ENCODE peak calls at places on chromosomes 2 and 18, in seven cellular contexts. One of them, this sample, is unnamed.

GRCh38 chr2:207163053-207163814 is 2.5 kb downstream of the KLF7 start:
- DNase-seq in fibroblast of lung: peak; percentile 96
- DNase-seq in A549: peak; percentile 51
- DNase-seq in neural progenitor cell: no peak
- DNase-seq in cardiac muscle cell: no peak
- DNase-seq in RWPE2: no peak
- DNase-seq in PC-9: peak; percentile 96
- DNase-seq in this sample: no peak

GRCh38 chr2:187991389-187991788 is 300.3 kb upstream of the GULP1 start:
- DNase-seq in fibroblast of lung: no peak
- DNase-seq in A549: no peak
- DNase-seq in neural progenitor cell: no peak
- DNase-seq in cardiac muscle cell: no peak
- DNase-seq in RWPE2: no peak
- DNase-seq in PC-9: no peak
- DNase-seq in this sample: no peak

GRCh38 chr18:76130845-76131244 is 364.2 kb downstream of the ZNF516 start:
- DNase-seq in fibroblast of lung: no peak
- DNase-seq in A549: no peak
- DNase-seq in neural progenitor cell: no peak
- DNase-seq in cardiac muscle cell: no peak
- DNase-seq in RWPE2: no peak
- DNase-seq in PC-9: no peak
- DNase-seq in this sample: no peak

GRCh38 chr2:240498958-240499260 is 58.9 kb downstream of the ANKMY1 start:
- DNase-seq in fibroblast of lung: no peak
- DNase-seq in A549: no peak
- DNase-seq in neural progenitor cell: no peak
- DNase-seq in cardiac muscle cell: no peak
- DNase-seq in RWPE2: no peak
- DNase-seq in PC-9: no peak
- DNase-seq in this sample: no peak

GRCh38 chr2:169349528-169349927 is 12.8 kb downstream of the LRP2 start:
- DNase-seq in fibroblast of lung: no peak
- DNase-seq in A549: no peak
- DNase-seq in neural progenitor cell: no peak
- DNase-seq in cardiac muscle cell: no peak
- DNase-seq in RWPE2: no peak
- DNase-seq in PC-9: no peak
- DNase-seq in this sample: no peak

GRCh38 chr2:181077128-181077709 is 96.8 kb downstream of the UBE2E3 start:
- DNase-seq in fibroblast of lung: peak; percentile 51
- DNase-seq in A549: peak; percentile 13
- DNase-seq in neural progenitor cell: peak; percentile 68
- DNase-seq in cardiac muscle cell: peak; percentile 70
- DNase-seq in RWPE2: no peak
- DNase-seq in PC-9: peak; percentile 63
- DNase-seq in this sample: peak; percentile 4

GRCh38 chr2:229268626-229269025 is 2.5 kb downstream of the PID1 start:
- DNase-seq in fibroblast of lung: peak; percentile 59
- DNase-seq in A549: no peak
- DNase-seq in neural progenitor cell: no peak
- DNase-seq in cardiac muscle cell: no peak
- DNase-seq in RWPE2: no peak
- DNase-seq in PC-9: no peak
- DNase-seq in this sample: no peak

GRCh38 chr18:29626094-29626493 is 1416.4 kb downstream of the DSC3 start:
- DNase-seq in fibroblast of lung: no peak
- DNase-seq in A549: no peak
- DNase-seq in neural progenitor cell: no peak
- DNase-seq in cardiac muscle cell: no peak
- DNase-seq in RWPE2: no peak
- DNase-seq in PC-9: no peak
- DNase-seq in this sample: no peak

GRCh38 chr2:57701391-57701791 is 345.2 kb upstream of the VRK2 start:
- DNase-seq in fibroblast of lung: peak; percentile 53
- DNase-seq in A549: no peak
- DNase-seq in neural progenitor cell: peak; percentile 52
- DNase-seq in cardiac muscle cell: no peak
- DNase-seq in RWPE2: no peak
- DNase-seq in PC-9: no peak
- DNase-seq in this sample: no peak

GRCh38 chr18:11033503-11033902 is 115.9 kb downstream of the PIEZO2 start:
- DNase-seq in fibroblast of lung: no peak
- DNase-seq in A549: no peak
- DNase-seq in neural progenitor cell: no peak
- DNase-seq in cardiac muscle cell: no peak
- DNase-seq in RWPE2: no peak
- DNase-seq in PC-9: no peak
- DNase-seq in this sample: no peak

GRCh38 chr2:216236486-216236885 is 127.3 kb downstream of the XRCC5 start:
- DNase-seq in fibroblast of lung: no peak
- DNase-seq in A549: no peak
- DNase-seq in neural progenitor cell: no peak
- DNase-seq in cardiac muscle cell: no peak
- DNase-seq in RWPE2: no peak
- DNase-seq in PC-9: no peak
- DNase-seq in this sample: no peak

GRCh38 chr18:54737986-54738385 is 90.3 kb upstream of the RAB27B start:
- DNase-seq in fibroblast of lung: peak; percentile 81
- DNase-seq in A549: peak; percentile 7
- DNase-seq in neural progenitor cell: no peak
- DNase-seq in cardiac muscle cell: no peak
- DNase-seq in RWPE2: no peak
- DNase-seq in PC-9: peak; percentile 65
- DNase-seq in this sample: no peak

GRCh38 chr2:239257511-239257937 is 143.3 kb downstream of the HDAC4 start:
- DNase-seq in fibroblast of lung: peak; percentile 94
- DNase-seq in A549: no peak
- DNase-seq in neural progenitor cell: no peak
- DNase-seq in cardiac muscle cell: no peak
- DNase-seq in RWPE2: no peak
- DNase-seq in PC-9: peak; percentile 49
- DNase-seq in this sample: no peak

GRCh38 chr2:208280933-208281332 is 14.9 kb downstream of the PIKFYVE start:
- DNase-seq in fibroblast of lung: peak; percentile 70
- DNase-seq in A549: no peak
- DNase-seq in neural progenitor cell: no peak
- DNase-seq in cardiac muscle cell: no peak
- DNase-seq in RWPE2: no peak
- DNase-seq in PC-9: no peak
- DNase-seq in this sample: no peak

GRCh38 chr2:98815795-98816194 is 84.9 kb upstream of the MGAT4A start:
- DNase-seq in fibroblast of lung: no peak
- DNase-seq in A549: no peak
- DNase-seq in neural progenitor cell: no peak
- DNase-seq in cardiac muscle cell: no peak
- DNase-seq in RWPE2: no peak
- DNase-seq in PC-9: no peak
- DNase-seq in this sample: no peak

GRCh38 chr2:36371070-36371962 is 15.7 kb downstream of the CRIM1 start:
- DNase-seq in fibroblast of lung: peak; percentile 59
- DNase-seq in A549: no peak
- DNase-seq in neural progenitor cell: no peak
- DNase-seq in cardiac muscle cell: no peak
- DNase-seq in RWPE2: no peak
- DNase-seq in PC-9: peak; percentile 58
- DNase-seq in this sample: no peak

GRCh38 chr2:164910091-164910899 is 45.0 kb downstream of the SLC38A11 start:
- DNase-seq in fibroblast of lung: peak; percentile 82
- DNase-seq in A549: no peak
- DNase-seq in neural progenitor cell: no peak
- DNase-seq in cardiac muscle cell: peak; percentile 67
- DNase-seq in RWPE2: no peak
- DNase-seq in PC-9: no peak
- DNase-seq in this sample: no peak

GRCh38 chr2:64143154-64144056 is 815 bp downstream of the PELI1 start:
- DNase-seq in fibroblast of lung: peak; percentile 50
- DNase-seq in A549: peak; percentile 26
- DNase-seq in neural progenitor cell: peak; percentile 89
- DNase-seq in cardiac muscle cell: peak; percentile 74
- DNase-seq in RWPE2: no peak
- DNase-seq in PC-9: no peak
- DNase-seq in this sample: peak; percentile 65

GRCh38 chr2:72984172-72984671 is 66.9 kb downstream of the EMX1 start:
- DNase-seq in fibroblast of lung: no peak
- DNase-seq in A549: no peak
- DNase-seq in neural progenitor cell: no peak
- DNase-seq in cardiac muscle cell: peak; percentile 84
- DNase-seq in RWPE2: peak; percentile 8
- DNase-seq in PC-9: no peak
- DNase-seq in this sample: no peak

GRCh38 chr18:66511810-66512209 is 92.1 kb downstream of the CDH19 start:
- DNase-seq in fibroblast of lung: peak; percentile 57
- DNase-seq in A549: no peak
- DNase-seq in neural progenitor cell: no peak
- DNase-seq in cardiac muscle cell: no peak
- DNase-seq in RWPE2: no peak
- DNase-seq in PC-9: peak; percentile 66
- DNase-seq in this sample: no peak

GRCh38 chr18:74897971-74898657 is 300.4 kb downstream of the ZNF407 start:
- DNase-seq in fibroblast of lung: peak; percentile 53
- DNase-seq in A549: no peak
- DNase-seq in neural progenitor cell: no peak
- DNase-seq in cardiac muscle cell: no peak
- DNase-seq in RWPE2: no peak
- DNase-seq in PC-9: no peak
- DNase-seq in this sample: no peak

GRCh38 chr2:147378403-147378802 is 466.4 kb upstream of the ACVR2A start:
- DNase-seq in fibroblast of lung: no peak
- DNase-seq in A549: no peak
- DNase-seq in neural progenitor cell: no peak
- DNase-seq in cardiac muscle cell: no peak
- DNase-seq in RWPE2: no peak
- DNase-seq in PC-9: no peak
- DNase-seq in this sample: no peak

GRCh38 chr2:146388757-146389156 is 1456.1 kb upstream of the ACVR2A start:
- DNase-seq in fibroblast of lung: peak; percentile 79
- DNase-seq in A549: no peak
- DNase-seq in neural progenitor cell: no peak
- DNase-seq in cardiac muscle cell: no peak
- DNase-seq in RWPE2: no peak
- DNase-seq in PC-9: no peak
- DNase-seq in this sample: no peak

GRCh38 chr2:199760574-199760973 is 90.4 kb downstream of the FTCDNL1 start:
- DNase-seq in fibroblast of lung: no peak
- DNase-seq in A549: no peak
- DNase-seq in neural progenitor cell: no peak
- DNase-seq in cardiac muscle cell: no peak
- DNase-seq in RWPE2: no peak
- DNase-seq in PC-9: no peak
- DNase-seq in this sample: no peak
- TF ChIP-seq CTCF in fibroblast of lung: no peak
- TF ChIP-seq CTCF in A549: no peak
- TF ChIP-seq CTCF in neural progenitor cell: peak; percentile 30
- TF ChIP-seq CTCF in cardiac muscle cell: no peak
- TF ChIP-seq CTCF in RWPE2: no peak
- TF ChIP-seq CTCF in PC-9: no peak
- TF ChIP-seq CTCF in this sample: no peak

GRCh38 chr2:3483227-3483985 is 35.9 kb downstream of the ADI1 start:
- DNase-seq in fibroblast of lung: peak; percentile 93
- DNase-seq in A549: no peak
- DNase-seq in neural progenitor cell: peak; percentile 42
- DNase-seq in cardiac muscle cell: peak; percentile 30
- DNase-seq in RWPE2: no peak
- DNase-seq in PC-9: peak; percentile 31
- DNase-seq in this sample: no peak
- TF ChIP-seq CTCF in fibroblast of lung: no peak
- TF ChIP-seq CTCF in A549: no peak
- TF ChIP-seq CTCF in neural progenitor cell: no peak
- TF ChIP-seq CTCF in cardiac muscle cell: no peak
- TF ChIP-seq CTCF in RWPE2: no peak
- TF ChIP-seq CTCF in PC-9: no peak
- TF ChIP-seq CTCF in this sample: no peak

DNA sequence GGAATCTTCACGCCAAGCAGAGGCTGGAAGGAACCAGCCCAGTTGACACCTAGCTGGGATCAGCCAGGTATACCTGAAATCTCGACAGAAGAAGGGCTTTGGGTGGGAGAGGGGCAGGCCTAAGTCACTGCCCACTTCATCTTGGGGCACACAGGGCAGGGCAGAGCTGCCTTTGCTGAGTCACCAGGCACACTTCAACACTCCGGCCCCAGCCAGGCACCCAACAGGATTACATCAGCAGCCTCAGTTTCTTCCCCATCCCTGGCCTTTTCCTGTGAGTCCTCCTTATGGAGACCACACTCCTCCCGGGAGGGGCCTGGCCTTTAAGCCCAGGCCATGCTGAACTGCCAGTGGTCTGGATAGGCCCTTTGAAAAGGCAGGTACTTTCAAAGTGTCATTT is 201.7 kb upstream of the HS6ST1 start:
- DNase-seq in fibroblast of lung: no peak
- DNase-seq in A549: no peak
- DNase-seq in neural progenitor cell: no peak
- DNase-seq in cardiac muscle cell: no peak
- DNase-seq in RWPE2: no peak
- DNase-seq in PC-9: peak; percentile 36
- DNase-seq in this sample: no peak
- TF ChIP-seq CTCF in fibroblast of lung: no peak
- TF ChIP-seq CTCF in A549: no peak
- TF ChIP-seq CTCF in neural progenitor cell: no peak
- TF ChIP-seq CTCF in cardiac muscle cell: no peak
- TF ChIP-seq CTCF in RWPE2: no peak
- TF ChIP-seq CTCF in PC-9: no peak
- TF ChIP-seq CTCF in this sample: no peak

GRCh38 chr2:163887182-163887581 is 151.4 kb upstream of the FIGN start:
- DNase-seq in fibroblast of lung: no peak
- DNase-seq in A549: no peak
- DNase-seq in neural progenitor cell: no peak
- DNase-seq in cardiac muscle cell: no peak
- DNase-seq in RWPE2: no peak
- DNase-seq in PC-9: no peak
- DNase-seq in this sample: no peak
- TF ChIP-seq CTCF in fibroblast of lung: no peak
- TF ChIP-seq CTCF in A549: no peak
- TF ChIP-seq CTCF in neural progenitor cell: peak; percentile 35
- TF ChIP-seq CTCF in cardiac muscle cell: peak; percentile 7
- TF ChIP-seq CTCF in RWPE2: peak; percentile 30
- TF ChIP-seq CTCF in PC-9: peak; percentile 34
- TF ChIP-seq CTCF in this sample: peak; percentile 22

GRCh38 chr2:160429248-160430000 is 64.2 kb downstream of the RBMS1 start:
- DNase-seq in fibroblast of lung: peak; percentile 62
- DNase-seq in A549: no peak
- DNase-seq in neural progenitor cell: peak; percentile 24
- DNase-seq in cardiac muscle cell: peak; percentile 45
- DNase-seq in RWPE2: no peak
- DNase-seq in PC-9: peak; percentile 38
- DNase-seq in this sample: no peak
- TF ChIP-seq CTCF in fibroblast of lung: no peak
- TF ChIP-seq CTCF in A549: peak; percentile 48
- TF ChIP-seq CTCF in neural progenitor cell: peak; percentile 65
- TF ChIP-seq CTCF in cardiac muscle cell: peak; percentile 48
- TF ChIP-seq CTCF in RWPE2: peak; percentile 81
- TF ChIP-seq CTCF in PC-9: peak; percentile 60
- TF ChIP-seq CTCF in this sample: peak; percentile 49

GRCh38 chr2:184322615-184323014 is 275.7 kb upstream of the ZNF804A start:
- DNase-seq in fibroblast of lung: no peak
- DNase-seq in A549: no peak
- DNase-seq in neural progenitor cell: no peak
- DNase-seq in cardiac muscle cell: no peak
- DNase-seq in RWPE2: no peak
- DNase-seq in PC-9: no peak
- DNase-seq in this sample: no peak
- TF ChIP-seq CTCF in fibroblast of lung: no peak
- TF ChIP-seq CTCF in A549: no peak
- TF ChIP-seq CTCF in neural progenitor cell: no peak
- TF ChIP-seq CTCF in cardiac muscle cell: no peak
- TF ChIP-seq CTCF in RWPE2: no peak
- TF ChIP-seq CTCF in PC-9: no peak
- TF ChIP-seq CTCF in this sample: no peak

GRCh38 chr2:137961602-137962001 is 2.7 kb upstream of the HNMT start:
- DNase-seq in fibroblast of lung: no peak
- DNase-seq in A549: no peak
- DNase-seq in neural progenitor cell: no peak
- DNase-seq in cardiac muscle cell: no peak
- DNase-seq in RWPE2: no peak
- DNase-seq in PC-9: no peak
- DNase-seq in this sample: no peak
- TF ChIP-seq CTCF in fibroblast of lung: no peak
- TF ChIP-seq CTCF in A549: no peak
- TF ChIP-seq CTCF in neural progenitor cell: no peak
- TF ChIP-seq CTCF in cardiac muscle cell: no peak
- TF ChIP-seq CTCF in RWPE2: no peak
- TF ChIP-seq CTCF in PC-9: no peak
- TF ChIP-seq CTCF in this sample: no peak

This sample was measured in nephron progenitor cell.